ENCODE peak calls at places on chromosomes 6 and 20, in six cellular contexts. One of them, this sample, is unnamed.

GRCh38 chr6:133268621-133269020 is 27.5 kb downstream of the EYA4 start:
- DNase-seq in right lobe of liver: no peak
- DNase-seq in psoas muscle: no peak
- DNase-seq in A549: no peak
- DNase-seq in ovary: no peak
- DNase-seq in effector memory CD4-positive, alpha-beta T cell: no peak
- DNase-seq in this sample: no peak

GRCh38 chr6:75481394-75481793 is 12.2 kb downstream of the FILIP1 start:
- DNase-seq in ovary: no peak
- DNase-seq in right lobe of liver: no peak
- DNase-seq in psoas muscle: no peak
- DNase-seq in A549: no peak
- DNase-seq in effector memory CD4-positive, alpha-beta T cell: no peak
- DNase-seq in this sample: no peak

GRCh38 chr20:18669241-18670019 is 81.6 kb downstream of the DTD1 start:
- DNase-seq in A549: no peak
- DNase-seq in right lobe of liver: no peak
- DNase-seq in psoas muscle: no peak
- DNase-seq in effector memory CD4-positive, alpha-beta T cell: no peak
- DNase-seq in ovary: no peak
- DNase-seq in this sample: no peak

GRCh38 chr20:2133318-2134183 is 31.9 kb downstream of the STK35 start:
- DNase-seq in ovary: no peak
- DNase-seq in right lobe of liver: no peak
- DNase-seq in A549: peak; percentile 35
- DNase-seq in psoas muscle: no peak
- DNase-seq in effector memory CD4-positive, alpha-beta T cell: no peak
- DNase-seq in this sample: no peak

GRCh38 chr6:143232849-143233248 is 172.2 kb downstream of the AIG1 start:
- DNase-seq in right lobe of liver: no peak
- DNase-seq in psoas muscle: no peak
- DNase-seq in A549: peak; percentile 13
- DNase-seq in ovary: peak; percentile 33
- DNase-seq in effector memory CD4-positive, alpha-beta T cell: peak; percentile 2
- DNase-seq in this sample: no peak

GRCh38 chr6:7900621-7901020 is 10.0 kb downstream of the TXNDC5 start:
- DNase-seq in ovary: no peak
- DNase-seq in A549: no peak
- DNase-seq in psoas muscle: no peak
- DNase-seq in right lobe of liver: no peak
- DNase-seq in effector memory CD4-positive, alpha-beta T cell: no peak
- DNase-seq in this sample: no peak

GRCh38 chr6:56448056-56448455 is 194.6 kb downstream of the DST start:
- DNase-seq in psoas muscle: no peak
- DNase-seq in A549: no peak
- DNase-seq in ovary: no peak
- DNase-seq in right lobe of liver: no peak
- DNase-seq in effector memory CD4-positive, alpha-beta T cell: no peak
- DNase-seq in this sample: no peak

GRCh38 chr20:54208492-54209044 is 681 bp downstream of the PFDN4 start:
- DNase-seq in A549: peak; percentile 9
- DNase-seq in right lobe of liver: no peak
- DNase-seq in psoas muscle: no peak
- DNase-seq in ovary: no peak
- DNase-seq in effector memory CD4-positive, alpha-beta T cell: no peak
- DNase-seq in this sample: no peak

GRCh38 chr6:95589067-95589466 is 11.7 kb downstream of the MANEA start:
- DNase-seq in effector memory CD4-positive, alpha-beta T cell: no peak
- DNase-seq in right lobe of liver: no peak
- DNase-seq in ovary: no peak
- DNase-seq in psoas muscle: no peak
- DNase-seq in A549: no peak
- DNase-seq in this sample: no peak

GRCh38 chr20:10060223-10060622 is 25.4 kb downstream of the ANKEF1 start:
- DNase-seq in right lobe of liver: no peak
- DNase-seq in ovary: no peak
- DNase-seq in effector memory CD4-positive, alpha-beta T cell: no peak
- DNase-seq in A549: no peak
- DNase-seq in psoas muscle: no peak
- DNase-seq in this sample: no peak

GRCh38 chr6:336159-337114 is 44.1 kb downstream of the DUSP22 start:
- DNase-seq in ovary: no peak
- DNase-seq in right lobe of liver: no peak
- DNase-seq in psoas muscle: no peak
- DNase-seq in effector memory CD4-positive, alpha-beta T cell: no peak
- DNase-seq in A549: no peak
- DNase-seq in this sample: no peak

GRCh38 chr6:111534366-111534765 is 51.3 kb upstream of the REV3L start:
- DNase-seq in ovary: peak; percentile 38
- DNase-seq in A549: no peak
- DNase-seq in right lobe of liver: peak; percentile 84
- DNase-seq in psoas muscle: peak; percentile 86
- DNase-seq in effector memory CD4-positive, alpha-beta T cell: no peak
- DNase-seq in this sample: no peak

GRCh38 chr6:149014631-149015171 is 267.9 kb downstream of the UST start:
- DNase-seq in right lobe of liver: no peak
- DNase-seq in effector memory CD4-positive, alpha-beta T cell: no peak
- DNase-seq in ovary: no peak
- DNase-seq in A549: no peak
- DNase-seq in psoas muscle: no peak
- DNase-seq in this sample: no peak

GRCh38 chr6:33692760-33693158 is 18.7 kb downstream of the UQCC2 start:
- DNase-seq in effector memory CD4-positive, alpha-beta T cell: peak; percentile 59
- DNase-seq in psoas muscle: peak; percentile 77
- DNase-seq in A549: no peak
- DNase-seq in ovary: no peak
- DNase-seq in right lobe of liver: peak; percentile 56
- DNase-seq in this sample: peak; percentile 62

GRCh38 chr6:7313505-7314165 is 636 bp upstream of the SSR1 start:
- DNase-seq in A549: no peak
- DNase-seq in ovary: peak; percentile 46
- DNase-seq in effector memory CD4-positive, alpha-beta T cell: no peak
- DNase-seq in psoas muscle: no peak
- DNase-seq in right lobe of liver: no peak
- DNase-seq in this sample: no peak

GRCh38 chr6:2196079-2196679 is 49.2 kb downstream of the GMDS start:
- DNase-seq in psoas muscle: no peak
- DNase-seq in right lobe of liver: no peak
- DNase-seq in effector memory CD4-positive, alpha-beta T cell: no peak
- DNase-seq in ovary: no peak
- DNase-seq in A549: peak; percentile 13
- DNase-seq in this sample: no peak

GRCh38 chr6:125821825-125822281 is 31.1 kb downstream of the NCOA7 start:
- DNase-seq in A549: no peak
- DNase-seq in psoas muscle: no peak
- DNase-seq in effector memory CD4-positive, alpha-beta T cell: no peak
- DNase-seq in right lobe of liver: peak; percentile 73
- DNase-seq in ovary: no peak
- DNase-seq in this sample: no peak

GRCh38 chr6:159974932-159975331 is 6.0 kb downstream of the IGF2R start:
- DNase-seq in right lobe of liver: no peak
- DNase-seq in effector memory CD4-positive, alpha-beta T cell: no peak
- DNase-seq in psoas muscle: no peak
- DNase-seq in A549: no peak
- DNase-seq in ovary: no peak
- DNase-seq in this sample: no peak

GRCh38 chr20:37356387-37356786 is 10.4 kb downstream of the SRC start:
- DNase-seq in effector memory CD4-positive, alpha-beta T cell: no peak
- DNase-seq in psoas muscle: peak; percentile 79
- DNase-seq in right lobe of liver: peak; percentile 71
- DNase-seq in ovary: no peak
- DNase-seq in A549: no peak
- DNase-seq in this sample: no peak

GRCh38 chr20:31496761-31497295 is 17.4 kb upstream of the HM13 start:
- DNase-seq in psoas muscle: peak; percentile 84
- DNase-seq in A549: no peak
- DNase-seq in right lobe of liver: no peak
- DNase-seq in ovary: peak; percentile 36
- DNase-seq in effector memory CD4-positive, alpha-beta T cell: no peak
- DNase-seq in this sample: no peak

GRCh38 chr6:12249516-12250394 is 40.4 kb upstream of the EDN1 start:
- DNase-seq in psoas muscle: no peak
- DNase-seq in ovary: no peak
- DNase-seq in A549: no peak
- DNase-seq in right lobe of liver: no peak
- DNase-seq in effector memory CD4-positive, alpha-beta T cell: no peak
- DNase-seq in this sample: no peak

GRCh38 chr20:23909390-23909789 is 29.8 kb upstream of the CST5 start:
- DNase-seq in effector memory CD4-positive, alpha-beta T cell: no peak
- DNase-seq in A549: no peak
- DNase-seq in right lobe of liver: no peak
- DNase-seq in ovary: no peak
- DNase-seq in psoas muscle: no peak
- DNase-seq in this sample: no peak

GRCh38 chr6:170505306-170505705 is 47.8 kb downstream of the PSMB1 start:
- DNase-seq in ovary: no peak
- DNase-seq in right lobe of liver: no peak
- DNase-seq in effector memory CD4-positive, alpha-beta T cell: no peak
- DNase-seq in A549: no peak
- DNase-seq in psoas muscle: peak; percentile 87
- DNase-seq in this sample: no peak

GRCh38 chr20:32115196-32115767 is 5.8 kb downstream of the TM9SF4 start:
- DNase-seq in right lobe of liver: no peak
- DNase-seq in psoas muscle: no peak
- DNase-seq in effector memory CD4-positive, alpha-beta T cell: no peak
- DNase-seq in ovary: no peak
- DNase-seq in A549: no peak
- DNase-seq in this sample: no peak

GRCh38 chr20:62212309-62212708 is 7.8 kb downstream of the HRH3 start:
- DNase-seq in effector memory CD4-positive, alpha-beta T cell: no peak
- DNase-seq in ovary: no peak
- DNase-seq in A549: no peak
- DNase-seq in psoas muscle: no peak
- DNase-seq in right lobe of liver: no peak
- DNase-seq in this sample: no peak

GRCh38 chr6:133101790-133102189 is 139.4 kb upstream of the EYA4 start:
- DNase-seq in right lobe of liver: no peak
- DNase-seq in effector memory CD4-positive, alpha-beta T cell: no peak
- DNase-seq in A549: no peak
- DNase-seq in psoas muscle: no peak
- DNase-seq in ovary: no peak
- DNase-seq in this sample: no peak

GRCh38 chr6:118577972-118578371 is 29.9 kb downstream of the PLN start:
- DNase-seq in psoas muscle: no peak
- DNase-seq in A549: no peak
- DNase-seq in ovary: no peak
- DNase-seq in effector memory CD4-positive, alpha-beta T cell: no peak
- DNase-seq in right lobe of liver: no peak
- DNase-seq in this sample: no peak

GRCh38 chr6:118580585-118581419 is 32.7 kb downstream of the PLN start:
- DNase-seq in ovary: no peak
- DNase-seq in right lobe of liver: no peak
- DNase-seq in effector memory CD4-positive, alpha-beta T cell: no peak
- DNase-seq in psoas muscle: peak; percentile 91
- DNase-seq in A549: peak; percentile 13
- DNase-seq in this sample: no peak

GRCh38 chr6:118581489-118581959 is 33.4 kb downstream of the PLN start:
- DNase-seq in A549: no peak
- DNase-seq in effector memory CD4-positive, alpha-beta T cell: no peak
- DNase-seq in psoas muscle: peak; percentile 58
- DNase-seq in ovary: no peak
- DNase-seq in right lobe of liver: no peak
- DNase-seq in this sample: no peak

GRCh38 chr6:118578617-118579016 is 30.5 kb downstream of the PLN start:
- DNase-seq in psoas muscle: no peak
- DNase-seq in ovary: no peak
- DNase-seq in A549: no peak
- DNase-seq in right lobe of liver: no peak
- DNase-seq in effector memory CD4-positive, alpha-beta T cell: no peak
- DNase-seq in this sample: no peak

DNA sequence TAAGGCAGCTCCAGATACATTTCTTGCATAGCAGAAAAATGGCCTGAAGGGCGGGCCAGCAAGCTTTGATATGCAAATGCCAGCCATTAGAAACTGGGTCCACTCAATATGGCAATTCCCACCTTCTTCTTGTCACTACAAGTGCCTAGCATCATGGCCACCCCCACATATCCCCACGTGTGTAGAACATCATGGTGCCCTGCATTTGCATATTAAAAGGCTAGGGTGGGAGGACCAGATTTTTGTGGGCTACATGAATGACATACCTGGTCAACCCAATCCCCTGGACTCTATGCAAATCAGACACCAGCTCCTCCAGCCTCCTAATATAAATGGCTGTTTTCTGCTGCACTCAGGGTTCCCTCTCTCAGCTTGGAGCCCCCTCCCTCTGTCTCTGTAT is 31.7 kb downstream of the PLN start:
- DNase-seq in psoas muscle: no peak
- DNase-seq in right lobe of liver: no peak
- DNase-seq in effector memory CD4-positive, alpha-beta T cell: no peak
- DNase-seq in ovary: no peak
- DNase-seq in A549: no peak
- DNase-seq in this sample: no peak
- H3K9me3 ChIP-seq in psoas muscle: peaks cover 27% of the 10 kb centered on the region
- H3K9me3 ChIP-seq in right lobe of liver: peaks cover 1% of the 10 kb centered on the region
- H3K9me3 ChIP-seq in effector memory CD4-positive, alpha-beta T cell: peaks cover 10% of the 10 kb centered on the region
- H3K9me3 ChIP-seq in ovary: peaks cover 4% of the 10 kb centered on the region
- H3K9me3 ChIP-seq in A549: peaks cover 8% of the 10 kb centered on the region
- H3K9me3 ChIP-seq in this sample: peaks cover 22% of the 10 kb centered on the region

GRCh38 chr6:167476844-167477595 is 152.1 kb downstream of the TTLL2 start:
- DNase-seq in effector memory CD4-positive, alpha-beta T cell: no peak
- DNase-seq in psoas muscle: no peak
- DNase-seq in A549: no peak
- DNase-seq in right lobe of liver: no peak
- DNase-seq in ovary: no peak
- DNase-seq in this sample: no peak
- H3K9me3 ChIP-seq in effector memory CD4-positive, alpha-beta T cell: no peaks in the 10 kb centered on the region
- H3K9me3 ChIP-seq in psoas muscle: no peaks in the 10 kb centered on the region
- H3K9me3 ChIP-seq in A549: no peaks in the 10 kb centered on the region
- H3K9me3 ChIP-seq in right lobe of liver: no peaks in the 10 kb centered on the region
- H3K9me3 ChIP-seq in ovary: no peaks in the 10 kb centered on the region
- H3K9me3 ChIP-seq in this sample: no peaks in the 10 kb centered on the region

GRCh38 chr6:27439371-27439770 is 33.5 kb downstream of the ZNF184 start:
- DNase-seq in ovary: no peak
- DNase-seq in effector memory CD4-positive, alpha-beta T cell: no peak
- DNase-seq in A549: no peak
- DNase-seq in right lobe of liver: no peak
- DNase-seq in psoas muscle: no peak
- DNase-seq in this sample: no peak

GRCh38 chr6:27441001-27441400 is 31.9 kb downstream of the ZNF184 start:
- DNase-seq in ovary: no peak
- DNase-seq in right lobe of liver: no peak
- DNase-seq in psoas muscle: no peak
- DNase-seq in A549: no peak
- DNase-seq in effector memory CD4-positive, alpha-beta T cell: no peak
- DNase-seq in this sample: no peak

GRCh38 chr6:27448456-27448855 is 24.4 kb downstream of the ZNF184 start:
- DNase-seq in A549: no peak
- DNase-seq in right lobe of liver: no peak
- DNase-seq in effector memory CD4-positive, alpha-beta T cell: no peak
- DNase-seq in ovary: no peak
- DNase-seq in psoas muscle: no peak
- DNase-seq in this sample: no peak

GRCh38 chr6:27442932-27443331 is 30.0 kb downstream of the ZNF184 start:
- DNase-seq in ovary: no peak
- DNase-seq in A549: no peak
- DNase-seq in right lobe of liver: no peak
- DNase-seq in psoas muscle: no peak
- DNase-seq in effector memory CD4-positive, alpha-beta T cell: no peak
- DNase-seq in this sample: no peak
- H3K9me3 ChIP-seq in ovary: no peaks in the 10 kb centered on the region
- H3K9me3 ChIP-seq in A549: peaks cover 28% of the 10 kb centered on the region
- H3K9me3 ChIP-seq in right lobe of liver: peaks cover 16% of the 10 kb centered on the region
- H3K9me3 ChIP-seq in psoas muscle: peaks cover 46% of the 10 kb centered on the region
- H3K9me3 ChIP-seq in effector memory CD4-positive, alpha-beta T cell: peaks cover 6% of the 10 kb centered on the region
- H3K9me3 ChIP-seq in this sample: peaks cover 6% of the 10 kb centered on the region

GRCh38 chr6:156146891-156147290 is 630.3 kb upstream of the ARID1B start:
- DNase-seq in effector memory CD4-positive, alpha-beta T cell: no peak
- DNase-seq in ovary: no peak
- DNase-seq in psoas muscle: no peak
- DNase-seq in right lobe of liver: no peak
- DNase-seq in A549: no peak
- DNase-seq in this sample: no peak
- H3K9me3 ChIP-seq in effector memory CD4-positive, alpha-beta T cell: no peaks in the 10 kb centered on the region
- H3K9me3 ChIP-seq in ovary: no peaks in the 10 kb centered on the region
- H3K9me3 ChIP-seq in psoas muscle: peaks cover 2% of the 10 kb centered on the region
- H3K9me3 ChIP-seq in right lobe of liver: no peaks in the 10 kb centered on the region
- H3K9me3 ChIP-seq in A549: no peaks in the 10 kb centered on the region
- H3K9me3 ChIP-seq in this sample: peaks cover 4% of the 10 kb centered on the region

This sample was measured in T-helper 17 cell.